ENCODE peak calls at places on chromosomes 2 and 18, in five cellular contexts. D is K562, G is GM12891, F is GM12878, M is H1. I is an unnamed sample.

GRCh38 chr2:19955544-19956422 is 34.1 kb downstream of the WDR35 start:
- DNase-seq in D (peak), G (peak), F (peak), M (peak), I (peak)

GRCh38 chr2:218010116-218010837 is 7.5 kb upstream of the TNS1 start:
- DNase-seq in D (peak), G (peak), F (no peak), M (no peak), I (peak)

GRCh38 chr2:74764429-74765272 is 69.3 kb upstream of the HK2 start:
- DNase-seq in D (no peak), G (no peak), F (no peak), M (no peak), I (no peak)

GRCh38 chr2:47205576-47206141 is 50.6 kb upstream of the STPG4 start:
- DNase-seq in D (peak), G (no peak), F (no peak), M (no peak), I (no peak)

GRCh38 chr2:144460981-144461766 is 58.7 kb downstream of the ZEB2 start:
- DNase-seq in D (peak), G (no peak), F (no peak), M (no peak), I (no peak)

GRCh38 chr2:42457011-42457410 is 36.8 kb downstream of the KCNG3 start:
- DNase-seq in D (no peak), G (no peak), F (no peak), M (no peak), I (peak)

GRCh38 chr2:2743164-2743571 is 412.1 kb upstream of the MYT1L start:
- DNase-seq in D (no peak), G (no peak), F (no peak), M (no peak), I (no peak)

GRCh38 chr2:174675615-174676014 is 78.0 kb upstream of the WIPF1 start:
- DNase-seq in D (no peak), G (no peak), F (no peak), M (no peak), I (no peak)

GRCh38 chr18:51339866-51340265 is 142.4 kb upstream of the MEX3C start:
- DNase-seq in D (no peak), G (no peak), F (no peak), M (no peak), I (no peak)

GRCh38 chr18:79520473-79521390 is 125.0 kb downstream of the NFATC1 start:
- DNase-seq in D (no peak), G (no peak), F (no peak), M (no peak), I (no peak)

GRCh38 chr2:238097988-238098853 is 1.9 kb upstream of the ESPNL start:
- DNase-seq in D (peak), G (peak), F (no peak), M (peak), I (peak)

DNA sequence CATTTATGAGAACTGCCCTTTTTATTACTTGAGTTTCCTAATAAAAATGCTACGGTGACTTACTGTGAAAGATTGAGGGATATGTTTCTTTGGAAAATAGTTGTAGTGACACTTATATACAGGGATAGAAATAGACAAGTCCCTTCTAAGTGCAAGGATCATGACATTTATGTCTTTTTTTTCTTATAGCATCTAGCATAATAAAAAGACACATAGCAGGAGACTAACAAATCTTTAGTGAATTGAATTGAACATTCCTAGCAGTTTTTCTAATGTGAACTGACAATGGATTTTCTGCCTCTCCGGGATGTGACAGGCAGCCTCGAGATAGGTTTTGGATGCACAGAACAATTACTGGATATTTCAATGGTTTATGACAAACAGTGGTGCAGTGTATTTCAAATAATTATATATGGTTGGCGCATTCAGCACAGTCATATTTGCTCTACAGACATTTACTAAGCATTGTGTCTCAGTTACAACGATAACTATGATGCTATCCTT is 562.8 kb downstream of the ADCYAP1 start:
- DNase-seq in D (no peak), G (no peak), F (no peak), M (no peak), I (no peak)
- TF ChIP-seq POLR2AphosphoS5 in D (no peak), G (no peak), F (no peak), M (no peak), I (no peak)

DNA sequence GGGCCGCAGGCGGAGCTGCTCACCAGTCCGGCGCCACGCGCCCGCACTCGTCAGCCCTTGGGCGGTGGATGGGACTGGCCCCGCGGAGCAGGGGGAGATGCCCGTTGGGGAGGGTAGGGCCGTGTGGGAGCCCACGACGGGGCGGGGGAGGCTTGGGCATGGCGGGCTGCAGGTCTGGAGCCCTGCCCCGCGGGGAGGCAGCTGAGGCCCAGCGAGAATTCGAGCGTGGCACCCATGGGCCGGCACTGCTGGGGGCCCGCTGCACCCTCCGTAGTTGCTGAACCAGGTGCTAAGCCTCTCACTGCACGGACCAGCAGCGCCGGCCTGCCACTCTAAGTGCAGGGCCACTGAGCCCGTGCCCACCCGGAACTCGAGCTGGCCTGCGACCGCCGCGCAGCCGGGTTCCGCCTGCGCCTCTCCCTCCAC is 182.4 kb upstream of the ERBB4 start:
- DNase-seq in D (no peak), G (no peak), F (no peak), M (no peak), I (no peak)
- TF ChIP-seq POLR2AphosphoS5 in D (no peak), G (no peak), F (no peak), M (no peak), I (no peak)

GRCh38 chr2:236334122-236334876 is 70.1 kb upstream of the ASB18 start:
- DNase-seq in D (no peak), G (no peak), F (no peak), M (no peak), I (no peak)
- TF ChIP-seq POLR2AphosphoS5 in D (no peak), G (no peak), F (no peak), M (no peak), I (no peak)

DNA sequence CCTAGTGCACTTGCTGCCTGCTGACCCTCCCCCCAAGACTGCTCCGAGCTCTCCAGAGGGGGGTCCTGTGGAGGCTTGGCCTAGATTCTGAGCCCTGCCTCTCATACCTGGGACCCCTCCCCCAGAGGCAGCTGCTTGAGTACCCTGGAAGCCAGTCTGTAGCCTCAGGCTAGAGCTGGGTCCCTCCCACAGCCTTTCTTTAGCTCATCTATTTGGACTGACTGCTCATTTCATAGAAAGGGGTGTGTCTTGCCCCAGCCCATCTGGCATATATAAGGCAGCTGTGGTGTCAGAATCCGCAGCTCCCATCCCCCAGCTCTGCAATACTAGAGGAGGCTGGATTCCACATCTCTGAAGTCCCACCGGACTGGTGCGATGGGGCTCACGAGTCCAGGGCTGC is 26.1 kb downstream of the MPHOSPH10 start:
- DNase-seq in D (no peak), G (no peak), F (no peak), M (no peak), I (peak)
- TF ChIP-seq POLR2AphosphoS5 in D (no peak), G (no peak), F (no peak), M (no peak), I (no peak)

I was measured in GM23338.